ENCODE peak calls at places on chromosomes 4 and X, in five cellular contexts. One of them, this sample, is unnamed.

GRCh38 chrX:68511255-68511654 is 12.4 kb downstream of the YIPF6 start:
- DNase-seq in COR-L47: peak
- DNase-seq in cardiac fibroblast: peak
- DNase-seq in dermis blood vessel endothelial cell: peak
- DNase-seq in kidney glomerular epithelial cell: no peak
- DNase-seq in this sample: no peak

GRCh38 chr4:145937021-145937861 is 1.4 kb downstream of the ZNF827 start:
- DNase-seq in COR-L47: peak
- DNase-seq in cardiac fibroblast: peak
- DNase-seq in dermis blood vessel endothelial cell: peak
- DNase-seq in kidney glomerular epithelial cell: no peak
- DNase-seq in this sample: no peak

GRCh38 chr4:145681518-145681917 is 1.6 kb downstream of the C4orf51 start:
- DNase-seq in COR-L47: no peak
- DNase-seq in cardiac fibroblast: no peak
- DNase-seq in dermis blood vessel endothelial cell: no peak
- DNase-seq in kidney glomerular epithelial cell: no peak
- DNase-seq in this sample: no peak

GRCh38 chr4:157045507-157046127 is 30.3 kb upstream of the GLRB start:
- DNase-seq in COR-L47: peak
- DNase-seq in cardiac fibroblast: peak
- DNase-seq in dermis blood vessel endothelial cell: peak
- DNase-seq in kidney glomerular epithelial cell: peak
- DNase-seq in this sample: peak

GRCh38 chr4:80104927-80105326 is 31.9 kb upstream of the ANTXR2 start:
- DNase-seq in COR-L47: no peak
- DNase-seq in cardiac fibroblast: no peak
- DNase-seq in dermis blood vessel endothelial cell: no peak
- DNase-seq in kidney glomerular epithelial cell: no peak
- DNase-seq in this sample: no peak

GRCh38 chrX:68232206-68232605 is 201.1 kb downstream of the OPHN1 start:
- DNase-seq in COR-L47: no peak
- DNase-seq in cardiac fibroblast: no peak
- DNase-seq in dermis blood vessel endothelial cell: no peak
- DNase-seq in kidney glomerular epithelial cell: no peak
- DNase-seq in this sample: no peak

GRCh38 chr4:78056265-78057129 is 626 bp upstream of the FRAS1 start:
- DNase-seq in COR-L47: peak
- DNase-seq in cardiac fibroblast: peak
- DNase-seq in dermis blood vessel endothelial cell: peak
- DNase-seq in kidney glomerular epithelial cell: peak
- DNase-seq in this sample: peak

GRCh38 chr4:88866862-88867550 is 169.4 kb upstream of the NAP1L5 start:
- DNase-seq in COR-L47: no peak
- DNase-seq in cardiac fibroblast: no peak
- DNase-seq in dermis blood vessel endothelial cell: peak
- DNase-seq in kidney glomerular epithelial cell: no peak
- DNase-seq in this sample: no peak

GRCh38 chr4:119299221-119300071 is 22.5 kb downstream of the FABP2 start:
- DNase-seq in COR-L47: no peak
- DNase-seq in cardiac fibroblast: peak
- DNase-seq in dermis blood vessel endothelial cell: peak
- DNase-seq in kidney glomerular epithelial cell: no peak
- DNase-seq in this sample: no peak

GRCh38 chrX:10904220-10904619 is 206.9 kb upstream of the HCCS start:
- DNase-seq in COR-L47: no peak
- DNase-seq in cardiac fibroblast: no peak
- DNase-seq in dermis blood vessel endothelial cell: no peak
- DNase-seq in kidney glomerular epithelial cell: no peak
- DNase-seq in this sample: no peak

GRCh38 chr4:188372856-188373255 is 233.6 kb downstream of the TRIML1 start:
- DNase-seq in COR-L47: peak
- DNase-seq in cardiac fibroblast: peak
- DNase-seq in dermis blood vessel endothelial cell: no peak
- DNase-seq in kidney glomerular epithelial cell: no peak
- DNase-seq in this sample: no peak

GRCh38 chr4:53592686-53593641 is 1.7 kb upstream of the LNX1 start:
- DNase-seq in COR-L47: no peak
- DNase-seq in cardiac fibroblast: peak
- DNase-seq in dermis blood vessel endothelial cell: peak
- DNase-seq in kidney glomerular epithelial cell: no peak
- DNase-seq in this sample: peak

GRCh38 chr4:98626350-98626749 is 32.1 kb downstream of the TSPAN5 start:
- DNase-seq in COR-L47: no peak
- DNase-seq in cardiac fibroblast: peak
- DNase-seq in dermis blood vessel endothelial cell: peak
- DNase-seq in kidney glomerular epithelial cell: peak
- DNase-seq in this sample: no peak

GRCh38 chr4:2954358-2955185 is 8.6 kb downstream of the NOP14 start:
- DNase-seq in COR-L47: no peak
- DNase-seq in cardiac fibroblast: no peak
- DNase-seq in dermis blood vessel endothelial cell: no peak
- DNase-seq in kidney glomerular epithelial cell: no peak
- DNase-seq in this sample: no peak

GRCh38 chr4:155929833-155930232 is 23.8 kb downstream of the CTSO start:
- DNase-seq in COR-L47: no peak
- DNase-seq in cardiac fibroblast: no peak
- DNase-seq in dermis blood vessel endothelial cell: no peak
- DNase-seq in kidney glomerular epithelial cell: no peak
- DNase-seq in this sample: no peak

GRCh38 chr4:1961038-1961437 is 47.7 kb downstream of the NELFA start:
- DNase-seq in COR-L47: no peak
- DNase-seq in cardiac fibroblast: no peak
- DNase-seq in dermis blood vessel endothelial cell: no peak
- DNase-seq in kidney glomerular epithelial cell: no peak
- DNase-seq in this sample: no peak

GRCh38 chr4:80912350-80912749 is 118.2 kb upstream of the BMP3 start:
- DNase-seq in COR-L47: no peak
- DNase-seq in cardiac fibroblast: no peak
- DNase-seq in dermis blood vessel endothelial cell: no peak
- DNase-seq in kidney glomerular epithelial cell: no peak
- DNase-seq in this sample: no peak

GRCh38 chr4:72900952-72901351 is 168.6 kb downstream of the COX18 start:
- DNase-seq in COR-L47: no peak
- DNase-seq in cardiac fibroblast: peak
- DNase-seq in dermis blood vessel endothelial cell: no peak
- DNase-seq in kidney glomerular epithelial cell: no peak
- DNase-seq in this sample: no peak

GRCh38 chrX:100748133-100748532 is 16.2 kb upstream of the SYTL4 start:
- DNase-seq in COR-L47: no peak
- DNase-seq in cardiac fibroblast: no peak
- DNase-seq in dermis blood vessel endothelial cell: peak
- DNase-seq in kidney glomerular epithelial cell: no peak
- DNase-seq in this sample: no peak

GRCh38 chr4:10256203-10256602 is 139.6 kb upstream of the WDR1 start:
- DNase-seq in COR-L47: no peak
- DNase-seq in cardiac fibroblast: no peak
- DNase-seq in dermis blood vessel endothelial cell: no peak
- DNase-seq in kidney glomerular epithelial cell: no peak
- DNase-seq in this sample: no peak

GRCh38 chrX:99914676-99915075 is 495.4 kb downstream of the PCDH19 start:
- DNase-seq in COR-L47: peak
- DNase-seq in cardiac fibroblast: no peak
- DNase-seq in dermis blood vessel endothelial cell: no peak
- DNase-seq in kidney glomerular epithelial cell: no peak
- DNase-seq in this sample: peak

This sample was measured in NCI-H2081 treated with DMSO at 0.1 percent for 48 hours.